ENCODE peak calls at places on chromosomes 12 and 14, in ten cellular contexts. H is activated B cell treated with CpG ODN at 0.5 μM for 24 hours; M is AG04450; S is NCI-H1092 treated with DMSO at 0.1 percent for 48 hours; T is NCI-H774; I is Peyer's patch; C is activated CD4-positive, alpha-beta T cell treated with anti-CD3 and anti-CD28 coated beads for 48 hours; Z is RPMI8226; Y is fibroblast of the conjunctiva; K is fibroblast of villous mesenchyme. V is an unnamed sample.

GRCh38 chr14:89771251-89771650 is 183.3 kb downstream of the EFCAB11 start:
- DNase-seq in H (no peak), M (peak; percentile 58), S (no peak), T (no peak), I (no peak), C (no peak), Z (no peak), Y (no peak), K (peak; percentile 50), V (no peak)

GRCh38 chr14:90500665-90501370 is 104.0 kb downstream of the CALM1 start:
- DNase-seq in H (no peak), M (no peak), S (no peak), T (no peak), I (no peak), C (no peak), Z (peak; percentile 36), Y (no peak), K (no peak), V (no peak)

GRCh38 chr12:6912164-6912956 is 2.0 kb upstream of the ENO2 start:
- DNase-seq in H (no peak), M (no peak), S (no peak), T (no peak), I (no peak), C (no peak), Z (no peak), Y (no peak), K (no peak), V (no peak)

GRCh38 chr14:55600784-55601561 is 21.0 kb downstream of the KTN1 start:
- DNase-seq in H (no peak), M (no peak), S (no peak), T (no peak), I (no peak), C (no peak), Z (no peak), Y (no peak), K (peak; percentile 68), V (no peak)

GRCh38 chr12:52200086-52200782 is 8.4 kb upstream of the KRT80 start:
- DNase-seq in H (no peak), M (no peak), S (no peak), T (no peak), I (no peak), C (no peak), Z (no peak), Y (no peak), K (no peak), V (no peak)

GRCh38 chr14:31843361-31844091 is 233.6 kb upstream of the ARHGAP5 start:
- DNase-seq in H (no peak), M (no peak), S (no peak), T (peak; percentile 15), I (no peak), C (no peak), Z (no peak), Y (no peak), K (peak; percentile 39), V (no peak)

GRCh38 chr12:90995041-90995440 is 9.7 kb downstream of the EPYC start:
- DNase-seq in H (no peak), M (no peak), S (no peak), T (no peak), I (no peak), C (no peak), Z (no peak), Y (no peak), K (peak; percentile 51), V (no peak)

GRCh38 chr12:46110220-46110700 is 119.9 kb upstream of the SCAF11 start:
- DNase-seq in H (peak; percentile 17), M (no peak), S (no peak), T (no peak), I (no peak), C (no peak), Z (peak; percentile 94), Y (no peak), K (no peak), V (no peak)

GRCh38 chr12:115261691-115262398 is 577.9 kb upstream of the TBX3 start:
- DNase-seq in H (no peak), M (no peak), S (no peak), T (no peak), I (peak; percentile 70), C (no peak), Z (no peak), Y (no peak), K (no peak), V (no peak)

GRCh38 chr14:28774764-28775738 is 8.5 kb downstream of the FOXG1 start:
- DNase-seq in H (no peak), M (no peak), S (no peak), T (no peak), I (no peak), C (no peak), Z (no peak), Y (no peak), K (no peak), V (no peak)

GRCh38 chr12:56190695-56191155 is 1.4 kb upstream of the SMARCC2 start:
- DNase-seq in H (no peak), M (no peak), S (no peak), T (no peak), I (no peak), C (no peak), Z (no peak), Y (no peak), K (no peak), V (no peak)

GRCh38 chr14:98114122-98114895 is 1157.7 kb downstream of the BCL11B start:
- DNase-seq in H (no peak), M (no peak), S (no peak), T (no peak), I (no peak), C (no peak), Z (no peak), Y (no peak), K (no peak), V (peak; percentile 64)

GRCh38 chr14:43754838-43755237 is 752.2 kb downstream of the FSCB start:
- DNase-seq in H (no peak), M (no peak), S (no peak), T (no peak), I (no peak), C (no peak), Z (no peak), Y (no peak), K (no peak), V (no peak)

V was measured in retinal pigment epithelial cell.